ENCODE peak calls at places on chromosomes 3 and 15, in five cellular contexts. X is HEK293T, K is testis, U is MCF 10A, D is T-cell. Z is an unnamed sample.

GRCh38 chr3:16474304-16474703 is 39.2 kb downstream of the RFTN1 start:
- DNase-seq in X (no peak), K (no peak), U (no peak), D (no peak), Z (no peak)

GRCh38 chr15:63104727-63105126 is 16.9 kb upstream of the LACTB start:
- DNase-seq in X (no peak), K (no peak), U (peak), D (no peak), Z (no peak)

GRCh38 chr15:74291101-74292071 is 55.3 kb downstream of the CCDC33 start:
- DNase-seq in X (peak), K (peak), U (peak), D (peak), Z (no peak)

GRCh38 chr15:35751421-35752133 is 205.6 kb upstream of the DPH6 start:
- DNase-seq in X (peak), K (peak), U (peak), D (no peak), Z (peak)

GRCh38 chr3:128312271-128312670 is 154.4 kb downstream of the DNAJB8 start:
- DNase-seq in X (no peak), K (no peak), U (no peak), D (no peak), Z (no peak)

GRCh38 chr3:126348308-126348920 is 8.8 kb downstream of the KLF15 start:
- DNase-seq in X (peak), K (peak), U (no peak), D (no peak), Z (no peak)

GRCh38 chr3:156620260-156620659 is 54.1 kb upstream of the TIPARP start:
- DNase-seq in X (no peak), K (no peak), U (peak), D (no peak), Z (peak)

GRCh38 chr3:181549266-181549665 is 162.5 kb upstream of the SOX2 start:
- DNase-seq in X (no peak), K (no peak), U (no peak), D (no peak), Z (no peak)

GRCh38 chr15:97978408-97979130 is 18.1 kb downstream of the ARRDC4 start:
- DNase-seq in X (no peak), K (no peak), U (peak), D (no peak), Z (no peak)

GRCh38 chr3:24529210-24529609 is 34.6 kb upstream of the THRB start:
- DNase-seq in X (no peak), K (no peak), U (no peak), D (no peak), Z (no peak)

GRCh38 chr3:145094355-145094941 is 1066.5 kb downstream of the PLOD2 start:
- DNase-seq in X (peak), K (no peak), U (peak), D (no peak), Z (peak)

GRCh38 chr3:15326037-15326436 is 6.3 kb downstream of the SH3BP5 start:
- DNase-seq in X (no peak), K (no peak), U (no peak), D (no peak), Z (no peak)

GRCh38 chr3:120454076-120454689 is 3.4 kb upstream of the FSTL1 start:
- DNase-seq in X (no peak), K (no peak), U (no peak), D (no peak), Z (no peak)

GRCh38 chr15:79960502-79961217 is 10.3 kb downstream of the BCL2A1 start:
- DNase-seq in X (no peak), K (no peak), U (peak), D (no peak), Z (no peak)

Z was measured in foreskin keratinocyte.